ENCODE peak calls at places on chromosomes 11 and 22, in four cellular contexts. R is heart left ventricle, J is progenitor cell of endocrine pancreas, P is NCI-H1105 treated with DMSO at 0.1 percent for 48 hours. L is an unnamed sample.
A peak's percentile ranks its signal among the peaks of the same experiment; 100 is the strongest.

GRCh38 chr11:1559103-1559951 is 12.7 kb downstream of the DUSP8 start:
- DNase-seq in R (peak; percentile 91), J (no peak), P (peak; percentile 34), L (peak; percentile 45)

GRCh38 chr11:68939583-68940555 is 36.2 kb downstream of the IGHMBP2 start:
- DNase-seq in R (no peak), J (no peak), P (no peak), L (no peak)

GRCh38 chr11:92979176-92979575 is 9.7 kb downstream of the MTNR1B start:
- DNase-seq in R (no peak), J (no peak), P (no peak), L (peak; percentile 57)

GRCh38 chr22:43263645-43264514 is 76.9 kb upstream of the TTLL12 start:
- DNase-seq in R (peak; percentile 56), J (no peak), P (peak; percentile 54), L (peak; percentile 6)

GRCh38 chr22:19975707-19976035 is 34.1 kb upstream of the TXNRD2 start:
- DNase-seq in R (no peak), J (no peak), P (no peak), L (no peak)

GRCh38 chr22:50705851-50706351 is 32.1 kb upstream of the ACR start:
- DNase-seq in R (no peak), J (no peak), P (no peak), L (no peak)

GRCh38 chr11:95764267-95764898 is 25.2 kb downstream of the FAM76B start:
- DNase-seq in R (no peak), J (no peak), P (peak; percentile 71), L (peak; percentile 41)

GRCh38 chr22:32407332-32407731 is 4.7 kb downstream of the RTCB start:
- DNase-seq in R (no peak), J (no peak), P (no peak), L (no peak)

GRCh38 chr22:20531404-20532181 is 24.2 kb downstream of the MED15 start:
- DNase-seq in R (peak; percentile 63), J (no peak), P (no peak), L (peak; percentile 90)

GRCh38 chr22:46788426-46789168 is 26.1 kb downstream of the TBC1D22A start:
- DNase-seq in R (no peak), J (no peak), P (no peak), L (no peak)

GRCh38 chr11:47672283-47672730 is 29.9 kb upstream of the MTCH2 start:
- DNase-seq in R (no peak), J (no peak), P (no peak), L (no peak)

GRCh38 chr22:41862160-41862529 is 29.2 kb downstream of the SREBF2 start:
- DNase-seq in R (no peak), J (no peak), P (no peak), L (no peak)

GRCh38 chr11:119445850-119446249 is 22.9 kb upstream of the THY1 start:
- DNase-seq in R (no peak), J (no peak), P (no peak), L (peak; percentile 17)

GRCh38 chr11:132886335-132886734 is 646.0 kb downstream of the OPCML start:
- DNase-seq in R (no peak), J (no peak), P (no peak), L (peak; percentile 57)

GRCh38 chr11:76208829-76209670 is 2.7 kb upstream of the WNT11 start:
- DNase-seq in R (peak; percentile 83), J (peak; percentile 73), P (peak; percentile 58), L (no peak)

GRCh38 chr11:129881570-129882170 is 13.7 kb downstream of the NFRKB start:
- DNase-seq in R (no peak), J (peak; percentile 22), P (peak; percentile 14), L (peak; percentile 26)

GRCh38 chr11:22657101-22657694 is 9.2 kb upstream of the GAS2 start:
- DNase-seq in R (no peak), J (no peak), P (no peak), L (no peak)

GRCh38 chr11:43989162-43989961 is 46.9 kb downstream of the C11orf96 start:
- DNase-seq in R (peak; percentile 62), J (no peak), P (no peak), L (no peak)

GRCh38 chr11:117941163-117941707 is 12.0 kb upstream of the TMPRSS13 start:
- DNase-seq in R (no peak), J (no peak), P (no peak), L (no peak)

GRCh38 chr11:34631737-34632104 is 10.8 kb downstream of the EHF start:
- DNase-seq in R (no peak), J (no peak), P (no peak), L (no peak)

GRCh38 chr22:23781533-23781932 is 5.2 kb upstream of the SMARCB1 start:
- DNase-seq in R (no peak), J (no peak), P (no peak), L (peak; percentile 79)

GRCh38 chr11:33949201-33949913 is 57.5 kb upstream of the LMO2 start:
- DNase-seq in R (no peak), J (no peak), P (no peak), L (no peak)

GRCh38 chr22:25062378-25063095 is 110.0 kb downstream of the KIAA1671 start:
- DNase-seq in R (no peak), J (no peak), P (no peak), L (no peak)

GRCh38 chr11:35343033-35343598 is 76.2 kb downstream of the SLC1A2 start:
- DNase-seq in R (no peak), J (no peak), P (no peak), L (no peak)

GRCh38 chr22:23199159-23199558 is 18.9 kb downstream of the BCR start:
- DNase-seq in R (no peak), J (no peak), P (no peak), L (no peak)

GRCh38 chr11:58912124-58912523 is 27.2 kb upstream of the GLYATL1 start:
- DNase-seq in R (no peak), J (no peak), P (no peak), L (peak; percentile 13)

GRCh38 chr22:46535876-46536558 is 1.4 kb downstream of the CELSR1 start:
- DNase-seq in R (no peak), J (no peak), P (no peak), L (no peak)

GRCh38 chr22:21796863-21797262 is 61.3 kb upstream of the YPEL1 start:
- DNase-seq in R (no peak), J (no peak), P (no peak), L (no peak)

GRCh38 chr11:28250192-28250591 is 142.0 kb downstream of the METTL15 start:
- DNase-seq in R (no peak), J (no peak), P (no peak), L (no peak)

GRCh38 chr11:86475027-86475426 is 100.3 kb downstream of the CCDC81 start:
- DNase-seq in R (no peak), J (no peak), P (no peak), L (no peak)

GRCh38 chr11:1807628-1807995 is 27.2 kb upstream of the SYT8 start:
- DNase-seq in R (no peak), J (no peak), P (no peak), L (no peak)

GRCh38 chr11:61486004-61486615 is 22.4 kb upstream of the LRRC10B start:
- DNase-seq in R (no peak), J (no peak), P (no peak), L (no peak)

GRCh38 chr11:73280606-73281005 is 8.5 kb downstream of the P2RY6 start:
- DNase-seq in R (no peak), J (no peak), P (no peak), L (no peak)

GRCh38 chr11:45193695-45194094 is 47.3 kb downstream of the PRDM11 start:
- DNase-seq in R (no peak), J (no peak), P (no peak), L (no peak)

GRCh38 chr22:19043111-19044085 is 78.8 kb downstream of the DGCR2 start:
- DNase-seq in R (no peak), J (no peak), P (no peak), L (peak; percentile 57)

GRCh38 chr11:43830928-43831440 is 49.6 kb upstream of the ALKBH3 start:
- DNase-seq in R (no peak), J (no peak), P (no peak), L (peak; percentile 100)

GRCh38 chr11:70860855-70861254 is 391.5 kb downstream of the SHANK2 start:
- DNase-seq in R (no peak), J (no peak), P (no peak), L (no peak)

L was measured in HFFc6.